ENCODE peak calls at places on chromosome 14, in nine cellular contexts. U is NB4, S is uterus, A is AG09309, W is cardiac muscle cell, Q is AG04450, Y is WERI-Rb-1, T is B cell, K is right atrium auricular region. M is an unnamed sample.

GRCh38 chr14:52131640-52132320 is 62.9 kb upstream of the NID2 start:
- DNase-seq in Q (peak; percentile 93), W (peak; percentile 98), K (peak; percentile 85), T (peak; percentile 40), Y (peak; percentile 86), S (peak; percentile 83), A (peak; percentile 73), U (peak; percentile 71), M (no peak)

GRCh38 chr14:34620115-34620514 is 9.8 kb downstream of the SNX6 start:
- DNase-seq in U (no peak), T (no peak), Q (no peak), A (no peak), W (no peak), S (no peak), K (no peak), Y (no peak), M (no peak)

GRCh38 chr14:19902409-19902808 is 18.0 kb upstream of the OR4K5 start:
- DNase-seq in Y (no peak), T (no peak), W (no peak), Q (no peak), U (peak; percentile 45), S (no peak), K (no peak), A (no peak), M (no peak)

GRCh38 chr14:102319351-102320032 is at the start of gene ZNF839:
- DNase-seq in K (peak; percentile 95), Q (peak; percentile 66), S (peak; percentile 92), T (peak; percentile 92), Y (peak; percentile 94), A (no peak), W (peak; percentile 92), U (peak; percentile 90), M (peak; percentile 91)

GRCh38 chr14:90105756-90106155 is 44.0 kb downstream of the KCNK13 start:
- DNase-seq in Q (no peak), U (no peak), W (peak; percentile 23), A (no peak), Y (no peak), S (no peak), K (no peak), T (no peak), M (no peak)

GRCh38 chr14:37150414-37150813 is 22.0 kb downstream of the SLC25A21 start:
- DNase-seq in U (peak; percentile 57), K (no peak), Q (peak; percentile 13), W (peak; percentile 44), A (peak; percentile 11), T (no peak), Y (no peak), S (no peak), M (no peak)

GRCh38 chr14:49857427-49858003 is 4.9 kb upstream of the NEMF start:
- DNase-seq in W (no peak), T (no peak), Y (no peak), A (no peak), U (no peak), S (no peak), Q (no peak), K (no peak), M (no peak)

GRCh38 chr14:52553002-52553670 is 500 bp downstream of the GPR137C start:
- DNase-seq in K (no peak), T (no peak), A (no peak), Y (peak; percentile 36), U (peak; percentile 58), W (peak; percentile 16), S (peak; percentile 26), Q (no peak), M (peak; percentile 58)

GRCh38 chr14:20630340-20631022 is 11.0 kb downstream of the OR6S1 start:
- DNase-seq in S (no peak), U (peak; percentile 69), Q (no peak), Y (no peak), A (no peak), K (no peak), T (no peak), W (peak; percentile 41), M (peak; percentile 51)

GRCh38 chr14:94641632-94641955 is 29.4 kb downstream of the SERPINA3 start:
- DNase-seq in Y (no peak), U (no peak), K (no peak), T (no peak), S (no peak), Q (no peak), W (no peak), A (no peak), M (no peak)

GRCh38 chr14:21121106-21121505 is 20.2 kb downstream of the TMEM253 start:
- DNase-seq in A (no peak), U (no peak), K (no peak), Q (no peak), W (no peak), S (no peak), T (no peak), Y (no peak), M (no peak)

GRCh38 chr14:59918824-59919581 is 941 bp upstream of the LRRC9 start:
- DNase-seq in Q (no peak), T (peak; percentile 22), S (no peak), U (peak; percentile 10), Y (peak; percentile 37), K (no peak), A (no peak), W (peak; percentile 55), M (no peak)

GRCh38 chr14:91858536-91859275 is 8.6 kb downstream of the TC2N start:
- DNase-seq in K (no peak), S (no peak), Y (no peak), T (no peak), Q (no peak), U (peak; percentile 64), A (peak; percentile 52), W (peak; percentile 41), M (no peak)
- TF ChIP-seq CTCF in K (no peak), S (no peak), Y (peak; percentile 37), T (no peak), Q (no peak), U (peak; percentile 10), A (no peak), W (no peak), M (peak; percentile 33)

DNA sequence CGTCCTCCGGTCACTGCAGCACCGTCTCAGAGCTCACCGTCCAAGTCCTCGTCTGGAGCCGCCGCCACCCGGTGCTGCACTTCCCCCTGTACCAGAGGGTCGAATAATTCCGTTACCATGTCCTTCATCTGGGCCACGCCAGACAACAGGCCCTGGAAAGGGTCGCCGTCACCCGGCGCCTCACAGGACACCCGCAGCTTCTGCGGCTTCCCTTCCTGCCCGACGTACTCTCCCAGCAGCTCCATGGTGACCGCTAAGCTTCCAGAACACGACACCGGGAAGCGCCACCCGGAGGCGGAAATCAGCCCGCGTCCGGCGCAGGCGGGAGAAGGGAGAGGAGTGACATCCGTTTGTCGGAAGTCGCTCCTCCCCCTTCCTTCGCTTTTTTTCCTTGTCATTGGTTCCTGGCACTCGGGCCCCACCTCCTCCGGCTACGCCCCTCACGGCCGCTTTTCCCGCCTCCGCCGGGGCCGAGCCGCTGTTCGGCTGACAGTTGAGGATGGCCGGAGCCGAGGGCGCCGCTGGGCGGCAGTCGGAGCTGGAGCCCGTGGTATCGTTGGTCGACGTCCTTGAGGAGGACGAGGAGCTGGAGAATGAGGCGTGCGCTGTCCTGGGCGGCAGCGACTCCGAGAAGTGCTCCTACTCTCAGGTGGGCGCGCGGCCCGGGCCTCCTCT is at the start of the genes GON7 and UBR7:
- DNase-seq in Q (peak; percentile 89), S (peak; percentile 94), U (peak; percentile 98), A (peak; percentile 84), T (peak; percentile 90), W (peak; percentile 97), Y (peak; percentile 97), K (peak; percentile 94), M (peak; percentile 94)
- TF ChIP-seq CTCF in Q (peak; percentile 41), S (peak; percentile 23), U (no peak), A (peak; percentile 46), T (peak; percentile 21), W (peak; percentile 31), Y (peak; percentile 32), K (no peak), M (peak; percentile 10)

DNA sequence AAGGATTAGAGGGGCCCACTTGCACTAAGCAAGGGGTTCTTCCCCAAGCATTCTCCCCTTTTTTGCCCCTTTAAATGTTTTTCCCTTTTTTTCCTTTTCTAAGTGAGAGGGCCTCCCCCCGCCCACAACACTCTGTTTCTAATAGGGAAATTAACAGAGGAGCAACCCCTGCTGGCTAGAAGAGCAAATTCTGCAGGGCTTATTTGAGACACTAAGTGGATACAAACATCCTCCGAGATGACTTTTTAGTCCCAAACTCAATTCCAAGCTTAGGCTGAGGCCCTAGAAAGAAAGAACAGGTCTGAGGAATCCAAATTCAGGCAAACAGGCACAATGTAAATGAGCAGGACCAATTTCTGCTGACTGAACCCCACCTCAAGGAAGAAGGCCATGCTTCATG is 138.9 kb downstream of the GPR65 start:
- DNase-seq in S (no peak), K (no peak), W (no peak), Q (no peak), Y (no peak), T (no peak), U (no peak), A (no peak), M (no peak)
- TF ChIP-seq CTCF in S (no peak), K (no peak), W (no peak), Q (no peak), Y (no peak), T (no peak), U (no peak), A (no peak), M (no peak)

GRCh38 chr14:31209605-31210004 is 2.0 kb upstream of the HECTD1 start:
- DNase-seq in K (no peak), S (no peak), W (no peak), U (no peak), Y (no peak), Q (no peak), A (no peak), T (no peak), M (no peak)

GRCh38 chr14:31206536-31207286 is 882 bp downstream of the HECTD1 start:
- DNase-seq in Y (peak; percentile 21), U (peak; percentile 65), K (no peak), S (peak; percentile 39), Q (no peak), W (peak; percentile 39), T (peak; percentile 68), A (no peak), M (peak; percentile 80)

GRCh38 chr14:31207287-31207745 is 277 bp downstream of the HECTD1 start:
- DNase-seq in W (no peak), Y (no peak), Q (no peak), T (no peak), S (no peak), U (no peak), A (peak; percentile 24), K (peak; percentile 76), M (no peak)

GRCh38 chr14:31208546-31209424 is 1.2 kb upstream of the HECTD1 start:
- DNase-seq in K (no peak), U (peak; percentile 9), W (no peak), Q (no peak), A (no peak), Y (no peak), T (no peak), S (no peak), M (no peak)

DNA sequence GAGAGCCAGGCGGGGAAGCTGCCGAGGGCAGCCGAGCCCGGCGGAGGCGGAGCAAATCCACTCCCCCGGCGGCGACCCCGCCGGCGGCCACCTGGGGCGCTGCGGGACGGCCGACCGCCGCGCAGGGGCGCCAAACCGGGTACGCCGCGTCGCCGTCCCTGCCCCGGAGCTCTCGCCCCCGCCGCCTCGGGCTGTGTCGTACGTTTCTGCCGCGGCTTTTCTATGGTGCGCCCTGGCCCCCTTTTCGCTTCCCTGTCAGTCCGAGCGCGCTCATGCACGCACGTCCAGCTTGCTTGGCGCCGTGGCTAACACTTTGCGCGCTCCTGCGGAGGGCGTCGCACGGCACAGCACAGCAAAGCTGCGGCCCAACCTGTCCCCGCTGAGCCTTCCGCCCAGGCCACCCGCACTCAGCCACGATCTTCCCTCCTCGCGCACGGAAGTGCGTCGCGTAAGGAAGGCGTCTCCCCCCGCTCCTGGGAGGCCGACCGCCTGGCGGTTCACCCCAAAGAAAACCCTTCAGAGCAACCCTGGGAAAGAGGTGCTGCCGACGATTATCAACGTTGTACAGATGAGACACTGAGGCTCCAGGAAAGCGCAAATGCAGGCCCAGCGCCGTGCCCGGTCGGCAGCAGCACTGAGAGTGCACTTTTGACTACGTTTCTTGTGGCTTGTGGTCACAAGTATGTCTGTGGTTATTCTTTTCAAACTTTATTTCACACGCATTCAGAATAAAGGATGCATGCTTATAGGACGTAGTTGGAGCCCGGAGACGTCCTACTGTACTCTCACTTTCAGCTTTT is at the start of gene HECTD1:
- DNase-seq in Y (peak; percentile 95), S (peak; percentile 92), U (peak; percentile 94), A (peak; percentile 58), K (peak; percentile 86), Q (peak; percentile 59), W (peak; percentile 93), T (peak; percentile 97), M (peak; percentile 95)
- TF ChIP-seq CTCF in Y (peak; percentile 72), S (peak; percentile 33), U (peak; percentile 35), A (peak; percentile 28), K (peak; percentile 96), Q (peak; percentile 39), W (peak; percentile 43), T (peak; percentile 97), M (peak; percentile 31)

M was measured in GM06990.